ENCODE peak calls at places on chromosomes 11 and 22, in eight cellular contexts. One of them, this sample, is unnamed.

GRCh38 chr11:85965202-85965601 is 103.7 kb downstream of the PICALM start:
- DNase-seq in A549: no peak
- DNase-seq in HCT116: no peak
- DNase-seq in SK-N-SH: no peak
- DNase-seq in K562: no peak
- DNase-seq in GM12878: no peak
- DNase-seq in HepG2: no peak
- DNase-seq in HL-60: no peak
- DNase-seq in this sample: no peak

GRCh38 chr11:103940542-103940941 is 95.9 kb upstream of the DDI1 start:
- DNase-seq in A549: no peak
- DNase-seq in HCT116: no peak
- DNase-seq in SK-N-SH: no peak
- DNase-seq in K562: no peak
- DNase-seq in GM12878: no peak
- DNase-seq in HepG2: no peak
- DNase-seq in HL-60: no peak
- DNase-seq in this sample: no peak

GRCh38 chr11:121696177-121696863 is 243.6 kb upstream of the SORL1-AS1 start:
- DNase-seq in A549: no peak
- DNase-seq in HCT116: no peak
- DNase-seq in SK-N-SH: no peak
- DNase-seq in K562: no peak
- DNase-seq in GM12878: no peak
- DNase-seq in HepG2: no peak
- DNase-seq in HL-60: no peak
- DNase-seq in this sample: no peak

GRCh38 chr11:33830903-33831648 is 56.8 kb upstream of the FBXO3 start:
- DNase-seq in A549: no peak
- DNase-seq in HCT116: no peak
- DNase-seq in SK-N-SH: no peak
- DNase-seq in K562: no peak
- DNase-seq in GM12878: no peak
- DNase-seq in HepG2: no peak
- DNase-seq in HL-60: no peak
- DNase-seq in this sample: no peak

GRCh38 chr11:12680940-12681258 is 6.7 kb downstream of the TEAD1 start:
- DNase-seq in A549: no peak
- DNase-seq in HCT116: no peak
- DNase-seq in SK-N-SH: no peak
- DNase-seq in K562: no peak
- DNase-seq in GM12878: no peak
- DNase-seq in HepG2: no peak
- DNase-seq in HL-60: no peak
- DNase-seq in this sample: no peak

GRCh38 chr11:4551346-4551979 is 6.5 kb downstream of the OR52M1 start:
- DNase-seq in A549: no peak
- DNase-seq in HCT116: no peak
- DNase-seq in SK-N-SH: peak; percentile 5
- DNase-seq in K562: peak; percentile 47
- DNase-seq in GM12878: no peak
- DNase-seq in HepG2: peak; percentile 7
- DNase-seq in HL-60: peak; percentile 15
- DNase-seq in this sample: no peak

GRCh38 chr11:124656759-124657627 is 16.5 kb downstream of the SIAE start:
- DNase-seq in A549: no peak
- DNase-seq in HCT116: no peak
- DNase-seq in SK-N-SH: peak; percentile 52
- DNase-seq in K562: no peak
- DNase-seq in GM12878: no peak
- DNase-seq in HepG2: no peak
- DNase-seq in HL-60: no peak
- DNase-seq in this sample: no peak

GRCh38 chr22:29706493-29706892 is 13.3 kb upstream of the CABP7 start:
- DNase-seq in A549: no peak
- DNase-seq in HCT116: no peak
- DNase-seq in SK-N-SH: peak; percentile 25
- DNase-seq in K562: no peak
- DNase-seq in GM12878: no peak
- DNase-seq in HepG2: no peak
- DNase-seq in HL-60: no peak
- DNase-seq in this sample: no peak

GRCh38 chr11:45590743-45591142 is 74.7 kb downstream of the CHST1 start:
- DNase-seq in A549: no peak
- DNase-seq in HCT116: no peak
- DNase-seq in SK-N-SH: peak; percentile 53
- DNase-seq in K562: no peak
- DNase-seq in GM12878: no peak
- DNase-seq in HepG2: no peak
- DNase-seq in HL-60: no peak
- DNase-seq in this sample: no peak

GRCh38 chr22:24170189-24170588 is 11.1 kb upstream of the SUSD2 start:
- DNase-seq in A549: no peak
- DNase-seq in HCT116: no peak
- DNase-seq in SK-N-SH: peak; percentile 59
- DNase-seq in K562: no peak
- DNase-seq in GM12878: no peak
- DNase-seq in HepG2: no peak
- DNase-seq in HL-60: no peak
- DNase-seq in this sample: no peak

GRCh38 chr22:46969961-46970360 is 207.5 kb downstream of the TBC1D22A start:
- DNase-seq in A549: no peak
- DNase-seq in HCT116: no peak
- DNase-seq in SK-N-SH: no peak
- DNase-seq in K562: no peak
- DNase-seq in GM12878: no peak
- DNase-seq in HepG2: no peak
- DNase-seq in HL-60: no peak
- DNase-seq in this sample: no peak

GRCh38 chr22:46968359-46968740 is 205.9 kb downstream of the TBC1D22A start:
- DNase-seq in A549: no peak
- DNase-seq in HCT116: no peak
- DNase-seq in SK-N-SH: no peak
- DNase-seq in K562: no peak
- DNase-seq in GM12878: no peak
- DNase-seq in HepG2: no peak
- DNase-seq in HL-60: no peak
- DNase-seq in this sample: no peak

GRCh38 chr22:46968848-46969247 is 206.4 kb downstream of the TBC1D22A start:
- DNase-seq in A549: no peak
- DNase-seq in HCT116: no peak
- DNase-seq in SK-N-SH: no peak
- DNase-seq in K562: no peak
- DNase-seq in GM12878: no peak
- DNase-seq in HepG2: no peak
- DNase-seq in HL-60: no peak
- DNase-seq in this sample: no peak

GRCh38 chr22:46970411-46971123 is 208.1 kb downstream of the TBC1D22A start:
- DNase-seq in A549: no peak
- DNase-seq in HCT116: no peak
- DNase-seq in SK-N-SH: peak; percentile 56
- DNase-seq in K562: no peak
- DNase-seq in GM12878: no peak
- DNase-seq in HepG2: no peak
- DNase-seq in HL-60: no peak
- DNase-seq in this sample: no peak

GRCh38 chr22:46969491-46969890 is 207.0 kb downstream of the TBC1D22A start:
- DNase-seq in A549: no peak
- DNase-seq in HCT116: no peak
- DNase-seq in SK-N-SH: no peak
- DNase-seq in K562: no peak
- DNase-seq in GM12878: peak; percentile 69
- DNase-seq in HepG2: no peak
- DNase-seq in HL-60: no peak
- DNase-seq in this sample: no peak
- TF ChIP-seq REST in A549: no peak
- TF ChIP-seq REST in HCT116: no peak
- TF ChIP-seq REST in SK-N-SH: no peak
- TF ChIP-seq REST in K562: no peak
- TF ChIP-seq REST in GM12878: no peak
- TF ChIP-seq REST in HepG2: no peak
- TF ChIP-seq REST in HL-60: no peak
- TF ChIP-seq REST in this sample: no peak

GRCh38 chr11:76601272-76601671 is 69.3 kb downstream of the LRRC32 start:
- DNase-seq in A549: no peak
- DNase-seq in HCT116: no peak
- DNase-seq in SK-N-SH: no peak
- DNase-seq in K562: no peak
- DNase-seq in GM12878: no peak
- DNase-seq in HepG2: no peak
- DNase-seq in HL-60: no peak
- DNase-seq in this sample: no peak

GRCh38 chr11:76601712-76602111 is 68.8 kb downstream of the LRRC32 start:
- DNase-seq in A549: no peak
- DNase-seq in HCT116: no peak
- DNase-seq in SK-N-SH: no peak
- DNase-seq in K562: no peak
- DNase-seq in GM12878: no peak
- DNase-seq in HepG2: no peak
- DNase-seq in HL-60: no peak
- DNase-seq in this sample: no peak

GRCh38 chr11:76604081-76604601 is 66.4 kb downstream of the LRRC32 start:
- DNase-seq in A549: no peak
- DNase-seq in HCT116: no peak
- DNase-seq in SK-N-SH: peak; percentile 30
- DNase-seq in K562: no peak
- DNase-seq in GM12878: no peak
- DNase-seq in HepG2: no peak
- DNase-seq in HL-60: no peak
- DNase-seq in this sample: no peak

GRCh38 chr11:76603202-76603601 is 67.3 kb downstream of the LRRC32 start:
- DNase-seq in A549: no peak
- DNase-seq in HCT116: no peak
- DNase-seq in SK-N-SH: peak; percentile 14
- DNase-seq in K562: no peak
- DNase-seq in GM12878: no peak
- DNase-seq in HepG2: no peak
- DNase-seq in HL-60: no peak
- DNase-seq in this sample: no peak

GRCh38 chr11:76602431-76602861 is 68.1 kb downstream of the LRRC32 start:
- DNase-seq in A549: no peak
- DNase-seq in HCT116: no peak
- DNase-seq in SK-N-SH: peak; percentile 86
- DNase-seq in K562: no peak
- DNase-seq in GM12878: no peak
- DNase-seq in HepG2: no peak
- DNase-seq in HL-60: no peak
- DNase-seq in this sample: no peak
- TF ChIP-seq REST in A549: no peak
- TF ChIP-seq REST in HCT116: no peak
- TF ChIP-seq REST in SK-N-SH: no peak
- TF ChIP-seq REST in K562: no peak
- TF ChIP-seq REST in GM12878: no peak
- TF ChIP-seq REST in HepG2: no peak
- TF ChIP-seq REST in HL-60: no peak
- TF ChIP-seq REST in this sample: no peak

DNA sequence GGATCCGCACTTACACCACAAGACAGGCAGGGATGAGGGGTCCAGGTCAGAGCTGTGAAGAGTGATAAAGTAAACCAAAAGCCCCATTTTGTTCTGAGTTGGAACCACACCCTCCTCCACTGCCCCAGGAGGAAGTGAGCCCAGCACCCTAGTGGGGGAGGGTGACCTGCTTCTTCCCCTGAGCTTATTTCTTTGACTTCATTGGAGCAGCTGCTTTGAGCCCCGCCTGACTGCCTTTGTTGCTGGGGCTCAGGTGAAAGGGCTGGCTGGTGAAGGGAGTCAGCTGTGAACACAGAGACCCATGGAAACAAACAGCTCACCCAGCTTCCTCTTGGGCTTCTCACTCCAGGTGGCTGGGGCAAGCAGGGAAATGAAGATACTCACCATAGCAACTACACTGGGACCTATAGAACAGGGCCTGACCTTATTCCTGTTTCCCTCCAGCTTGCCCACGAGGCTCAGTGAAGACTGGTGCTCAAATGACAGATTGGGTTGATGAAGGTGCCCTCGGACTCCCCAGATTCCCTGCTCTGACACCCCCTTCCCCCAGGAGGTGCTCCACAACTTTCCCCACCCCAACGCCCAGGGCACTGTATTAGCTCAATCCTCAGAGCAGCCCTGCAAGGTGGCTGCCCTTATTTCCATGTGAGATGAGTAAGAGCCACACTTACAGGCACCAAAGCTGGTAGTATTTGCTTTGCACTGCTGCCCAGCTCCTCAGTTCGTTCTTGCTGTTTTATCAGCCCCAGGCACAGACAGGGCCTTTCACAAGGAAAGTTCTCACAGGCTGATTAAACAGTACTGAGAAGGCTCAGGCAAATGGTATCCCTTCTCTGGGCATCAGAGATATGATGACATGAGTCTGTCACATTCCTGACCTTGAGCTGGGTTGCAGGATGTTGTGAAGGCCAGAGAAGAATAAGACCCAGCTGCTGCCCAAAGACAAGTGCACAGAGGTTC is 2.4 kb downstream of the UCP2 start:
- DNase-seq in A549: no peak
- DNase-seq in HCT116: no peak
- DNase-seq in SK-N-SH: no peak
- DNase-seq in K562: peak; percentile 39
- DNase-seq in GM12878: peak; percentile 91
- DNase-seq in HepG2: peak; percentile 38
- DNase-seq in HL-60: peak; percentile 89
- DNase-seq in this sample: no peak
- TF ChIP-seq REST in A549: no peak
- TF ChIP-seq REST in HCT116: no peak
- TF ChIP-seq REST in SK-N-SH: no peak
- TF ChIP-seq REST in K562: no peak
- TF ChIP-seq REST in GM12878: no peak
- TF ChIP-seq REST in HepG2: no peak
- TF ChIP-seq REST in HL-60: no peak
- TF ChIP-seq REST in this sample: no peak

GRCh38 chr11:19049351-19049750 is 11.2 kb downstream of the MRGPRX2 start:
- DNase-seq in A549: no peak
- DNase-seq in HCT116: no peak
- DNase-seq in SK-N-SH: no peak
- DNase-seq in K562: no peak
- DNase-seq in GM12878: no peak
- DNase-seq in HepG2: no peak
- DNase-seq in HL-60: no peak
- DNase-seq in this sample: no peak
- TF ChIP-seq REST in A549: no peak
- TF ChIP-seq REST in HCT116: no peak
- TF ChIP-seq REST in SK-N-SH: no peak
- TF ChIP-seq REST in K562: no peak
- TF ChIP-seq REST in GM12878: no peak
- TF ChIP-seq REST in HepG2: no peak
- TF ChIP-seq REST in HL-60: no peak
- TF ChIP-seq REST in this sample: no peak

GRCh38 chr11:75689861-75690641 is 21.2 kb upstream of the MAP6 start:
- DNase-seq in A549: no peak
- DNase-seq in HCT116: no peak
- DNase-seq in SK-N-SH: no peak
- DNase-seq in K562: no peak
- DNase-seq in GM12878: peak; percentile 79
- DNase-seq in HepG2: no peak
- DNase-seq in HL-60: no peak
- DNase-seq in this sample: no peak
- TF ChIP-seq REST in A549: no peak
- TF ChIP-seq REST in HCT116: no peak
- TF ChIP-seq REST in SK-N-SH: no peak
- TF ChIP-seq REST in K562: no peak
- TF ChIP-seq REST in GM12878: no peak
- TF ChIP-seq REST in HepG2: no peak
- TF ChIP-seq REST in HL-60: no peak
- TF ChIP-seq REST in this sample: no peak

This sample was measured in Panc1.